ENCODE peak calls at places on chromosomes 4 and X, in four cellular contexts. One of them, this sample, is unnamed.

GRCh38 chr4:126740687-126741086 is 892.1 kb upstream of the INTU start:
- DNase-seq in IMR-90: no peak
- DNase-seq in H9: no peak
- DNase-seq in mesenchymal stem cell: no peak
- DNase-seq in this sample: no peak

GRCh38 chr4:122917731-122918130 is 4.7 kb downstream of the NUDT6 start:
- DNase-seq in IMR-90: peak; percentile 28
- DNase-seq in H9: no peak
- DNase-seq in mesenchymal stem cell: no peak
- DNase-seq in this sample: no peak

GRCh38 chr4:136650541-136651277 is 881.6 kb downstream of the PCDH18 start:
- DNase-seq in IMR-90: peak; percentile 62
- DNase-seq in H9: no peak
- DNase-seq in mesenchymal stem cell: peak; percentile 19
- DNase-seq in this sample: no peak

GRCh38 chrX:83934220-83934619 is 73.3 kb downstream of the CYLC1 start:
- DNase-seq in IMR-90: no peak
- DNase-seq in H9: no peak
- DNase-seq in mesenchymal stem cell: no peak
- DNase-seq in this sample: no peak

GRCh38 chr4:25113915-25114904 is 46.0 kb downstream of the SEPSECS start:
- DNase-seq in IMR-90: peak; percentile 71
- DNase-seq in H9: no peak
- DNase-seq in mesenchymal stem cell: peak; percentile 50
- DNase-seq in this sample: no peak

GRCh38 chrX:13001097-13001496 is 26.2 kb downstream of the TMSB4X start:
- DNase-seq in IMR-90: no peak
- DNase-seq in H9: no peak
- DNase-seq in mesenchymal stem cell: no peak
- DNase-seq in this sample: peak; percentile 64

GRCh38 chr4:54100607-54101189 is 735 bp downstream of the GSX2 start:
- DNase-seq in IMR-90: no peak
- DNase-seq in H9: peak; percentile 31
- DNase-seq in mesenchymal stem cell: no peak
- DNase-seq in this sample: peak; percentile 57

GRCh38 chr4:150632639-150633038 is 50.7 kb downstream of the MAB21L2 start:
- DNase-seq in IMR-90: no peak
- DNase-seq in H9: no peak
- DNase-seq in mesenchymal stem cell: no peak
- DNase-seq in this sample: no peak

GRCh38 chr4:83150563-83151330 is 36.2 kb upstream of the PLAC8 start:
- DNase-seq in IMR-90: no peak
- DNase-seq in H9: no peak
- DNase-seq in mesenchymal stem cell: no peak
- DNase-seq in this sample: no peak

GRCh38 chr4:89737888-89738287 is 99.1 kb downstream of the SNCA start:
- DNase-seq in IMR-90: no peak
- DNase-seq in H9: no peak
- DNase-seq in mesenchymal stem cell: no peak
- DNase-seq in this sample: no peak

GRCh38 chr4:7756071-7756470 is 183.6 kb downstream of the AFAP1 start:
- DNase-seq in IMR-90: no peak
- DNase-seq in H9: no peak
- DNase-seq in mesenchymal stem cell: no peak
- DNase-seq in this sample: no peak

GRCh38 chr4:188869581-188869980 is 730.3 kb downstream of the TRIML1 start:
- DNase-seq in IMR-90: peak; percentile 53
- DNase-seq in H9: no peak
- DNase-seq in mesenchymal stem cell: no peak
- DNase-seq in this sample: no peak

GRCh38 chr4:40340034-40340433 is 4.9 kb downstream of the CHRNA9 start:
- DNase-seq in IMR-90: no peak
- DNase-seq in H9: no peak
- DNase-seq in mesenchymal stem cell: no peak
- DNase-seq in this sample: no peak

GRCh38 chr4:117085185-117085701 is at the start of gene TRAM1L1:
- DNase-seq in IMR-90: peak; percentile 63
- DNase-seq in H9: peak; percentile 89
- DNase-seq in mesenchymal stem cell: peak; percentile 79
- DNase-seq in this sample: peak; percentile 9

DNA sequence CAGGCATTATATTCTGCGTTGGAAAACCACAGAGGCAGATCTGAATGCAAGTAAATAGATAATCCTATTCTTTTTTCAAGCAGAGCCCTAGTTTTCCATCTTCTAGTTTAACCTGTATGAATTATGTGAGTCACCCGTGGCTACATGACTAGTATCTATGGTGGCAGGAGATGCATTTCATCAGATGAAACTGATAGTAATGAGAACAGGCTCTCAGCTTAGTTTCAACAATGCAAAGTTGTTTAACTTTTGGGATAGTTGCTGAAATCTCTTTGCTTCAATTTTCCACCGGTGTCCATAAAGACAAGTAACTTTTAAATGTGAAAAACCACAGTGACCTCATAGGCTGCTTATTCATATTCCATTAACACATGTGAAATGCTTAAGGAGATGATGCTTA is 1317.4 kb upstream of the TENM3 start:
- DNase-seq in IMR-90: peak; percentile 62
- DNase-seq in H9: no peak
- DNase-seq in mesenchymal stem cell: no peak
- DNase-seq in this sample: peak; percentile 59
- H2AFZ ChIP-seq in IMR-90: no peak overlapping the region
- H2AFZ ChIP-seq in H9: no peak overlapping the region
- H2AFZ ChIP-seq in mesenchymal stem cell: no peak overlapping the region
- H2AFZ ChIP-seq in this sample: no peak overlapping the region

DNA sequence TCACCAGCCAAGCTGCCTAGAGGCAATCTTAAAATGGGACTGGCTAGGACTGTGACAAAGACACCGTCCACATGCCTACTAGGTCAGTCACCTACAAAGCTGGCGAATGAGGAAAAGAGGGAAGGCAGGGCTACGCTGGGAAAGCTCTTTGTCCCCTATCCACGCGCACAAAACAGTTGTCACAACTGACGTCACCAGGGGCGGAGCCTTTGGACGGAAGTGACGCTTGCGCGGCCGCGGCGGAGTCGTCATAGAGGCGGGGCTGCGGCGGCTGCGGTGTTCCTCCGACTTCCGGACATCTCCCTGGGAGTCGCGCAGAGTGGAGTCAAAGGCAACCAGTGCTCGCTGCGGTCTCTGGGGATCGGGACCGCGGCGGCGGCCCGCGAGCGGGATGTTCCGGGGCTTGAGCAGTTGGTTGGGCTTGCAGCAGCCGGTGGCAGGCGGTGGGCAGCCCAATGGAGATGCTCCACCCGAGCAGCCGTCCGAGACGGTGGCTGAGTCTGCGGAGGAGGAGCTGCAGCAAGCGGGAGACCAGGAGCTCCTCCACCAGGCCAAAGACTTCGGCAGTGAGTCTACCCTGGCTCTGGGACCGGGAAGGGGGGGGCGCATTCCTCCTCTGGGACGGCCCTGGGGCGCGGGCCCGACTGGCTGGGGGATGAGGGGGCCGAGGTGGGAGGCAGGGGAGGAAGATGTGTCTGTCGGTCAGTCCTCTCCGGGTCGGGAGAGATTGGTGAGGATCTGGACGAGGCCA is at the start of gene SYAP1:
- DNase-seq in IMR-90: peak; percentile 99
- DNase-seq in H9: peak; percentile 99
- DNase-seq in mesenchymal stem cell: peak; percentile 97
- DNase-seq in this sample: peak; percentile 96
- H4K91ac ChIP-seq in IMR-90: peak within 1 kb of the TSS; percentile 87
- H4K91ac ChIP-seq in H9: no peak within 1 kb of the TSS
- H4K91ac ChIP-seq in mesenchymal stem cell: peak within 1 kb of the TSS; percentile 80
- H4K91ac ChIP-seq in this sample: peak within 1 kb of the TSS; percentile 74

GRCh38 chr4:112752061-112752460 is 115.1 kb downstream of the LARP7 start:
- DNase-seq in IMR-90: no peak
- DNase-seq in H9: no peak
- DNase-seq in mesenchymal stem cell: no peak
- DNase-seq in this sample: no peak
- H3K18ac ChIP-seq in IMR-90: no peak overlapping the region
- H3K18ac ChIP-seq in H9: no peak overlapping the region
- H3K18ac ChIP-seq in mesenchymal stem cell: no peak overlapping the region
- H3K18ac ChIP-seq in this sample: no peak overlapping the region

GRCh38 chr4:169225058-169225751 is 45.6 kb downstream of the SH3RF1 start:
- DNase-seq in IMR-90: peak; percentile 98
- DNase-seq in H9: no peak
- DNase-seq in mesenchymal stem cell: peak; percentile 98
- DNase-seq in this sample: peak; percentile 38
- H2AFZ ChIP-seq in IMR-90: no peak overlapping the region
- H2AFZ ChIP-seq in H9: no peak overlapping the region
- H2AFZ ChIP-seq in mesenchymal stem cell: no peak overlapping the region
- H2AFZ ChIP-seq in this sample: no peak overlapping the region

GRCh38 chr4:3660928-3661515 is 105.2 kb upstream of the ADRA2C start:
- DNase-seq in IMR-90: no peak
- DNase-seq in H9: no peak
- DNase-seq in mesenchymal stem cell: no peak
- DNase-seq in this sample: no peak
- H4K91ac ChIP-seq in IMR-90: no peak overlapping the region
- H4K91ac ChIP-seq in H9: no peak overlapping the region
- H4K91ac ChIP-seq in mesenchymal stem cell: no peak overlapping the region
- H4K91ac ChIP-seq in this sample: no peak overlapping the region

GRCh38 chr4:183599284-183599683 is 59.7 kb downstream of the RWDD4 start:
- DNase-seq in IMR-90: no peak
- DNase-seq in H9: no peak
- DNase-seq in mesenchymal stem cell: no peak
- DNase-seq in this sample: no peak
- H3K18ac ChIP-seq in IMR-90: no peak overlapping the region
- H3K18ac ChIP-seq in H9: no peak overlapping the region
- H3K18ac ChIP-seq in mesenchymal stem cell: no peak overlapping the region
- H3K18ac ChIP-seq in this sample: no peak overlapping the region